ENCODE peak calls at places on chromosomes 4 and X, in six cellular contexts. O is cardiac muscle cell; B is effector memory CD4-positive, alpha-beta T cell; T is neuronal stem cell; Z is neural progenitor cell; C is CD8-positive, alpha-beta T cell. N is an unnamed sample.
A peak's percentile ranks its signal among the peaks of the same experiment; 100 is the strongest.

GRCh38 chr4:111434581-111434980 is 710.7 kb upstream of the FAM241A start:
- DNase-seq in O (no peak), B (no peak), T (no peak), Z (no peak), C (no peak), N (no peak)

GRCh38 chr4:5292091-5292490 is 240.8 kb downstream of the STK32B start:
- DNase-seq in O (no peak), B (no peak), T (no peak), Z (no peak), C (no peak), N (no peak)

GRCh38 chr4:153346563-153346962 is 2.1 kb downstream of the MND1 start:
- DNase-seq in O (peak; percentile 18), B (no peak), T (peak; percentile 6), Z (peak; percentile 35), C (no peak), N (no peak)

GRCh38 chrX:50635162-50635561 is 164.5 kb upstream of the DGKK start:
- DNase-seq in O (no peak), B (no peak), T (no peak), Z (no peak), C (no peak), N (no peak)

GRCh38 chr4:73811841-73812240 is 24.6 kb upstream of the CXCL6 start:
- DNase-seq in O (no peak), B (no peak), T (no peak), Z (no peak), C (no peak), N (no peak)

GRCh38 chr4:181838253-181838652 is 404.9 kb upstream of the TENM3 start:
- DNase-seq in O (no peak), B (no peak), T (no peak), Z (no peak), C (no peak), N (no peak)

GRCh38 chrX:109270580-109271484 is 211.1 kb downstream of the GUCY2F start:
- DNase-seq in O (no peak), B (no peak), T (no peak), Z (no peak), C (no peak), N (peak; percentile 88)

GRCh38 chrX:79452879-79453278 is 85.7 kb upstream of the ITM2A start:
- DNase-seq in O (no peak), B (no peak), T (no peak), Z (no peak), C (no peak), N (no peak)

GRCh38 chr4:116020141-116020722 is 906.8 kb upstream of the NDST4 start:
- DNase-seq in O (no peak), B (no peak), T (no peak), Z (peak; percentile 43), C (no peak), N (no peak)

DNA sequence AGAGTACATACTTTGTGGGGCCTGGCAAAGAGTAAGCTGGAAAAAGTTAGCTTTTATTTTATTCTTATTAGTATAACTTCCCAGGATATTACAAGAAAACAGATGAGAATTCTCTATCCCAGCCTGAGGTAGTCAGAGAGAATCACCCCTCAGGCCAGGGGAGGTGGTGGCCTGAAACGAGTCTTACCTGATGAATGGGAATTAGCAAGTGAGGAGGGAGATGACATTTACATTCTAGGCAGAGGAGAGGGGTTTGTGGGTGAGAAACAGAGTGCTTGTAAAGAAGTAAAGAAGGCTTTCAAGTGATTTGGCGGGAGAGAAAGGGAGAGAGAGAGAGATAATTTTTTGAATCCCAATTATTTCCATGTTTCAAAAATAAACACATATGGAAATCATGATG is 39.3 kb upstream of the PDK3 start:
- DNase-seq in O (no peak), B (no peak), T (no peak), Z (no peak), C (no peak), N (no peak)
- H3K27ac ChIP-seq in O (no peak overlapping the region), B (no peak overlapping the region), T (no peak overlapping the region), Z (no peak overlapping the region), C (no peak overlapping the region), N (no peak overlapping the region)

GRCh38 chrX:5959286-5959685 is 269.4 kb downstream of the NLGN4X start:
- DNase-seq in O (no peak), B (no peak), T (no peak), Z (no peak), C (no peak), N (no peak)
- H3K27ac ChIP-seq in O (no peak overlapping the region), B (no peak overlapping the region), T (no peak overlapping the region), Z (no peak overlapping the region), C (no peak overlapping the region), N (no peak overlapping the region)

GRCh38 chrX:119041175-119041574 is 31.6 kb upstream of the CT47C1 start:
- DNase-seq in O (peak; percentile 1), B (no peak), T (no peak), Z (no peak), C (no peak), N (no peak)
- H3K27ac ChIP-seq in O (no peak overlapping the region), B (no peak overlapping the region), T (no peak overlapping the region), Z (no peak overlapping the region), C (no peak overlapping the region), N (no peak overlapping the region)

DNA sequence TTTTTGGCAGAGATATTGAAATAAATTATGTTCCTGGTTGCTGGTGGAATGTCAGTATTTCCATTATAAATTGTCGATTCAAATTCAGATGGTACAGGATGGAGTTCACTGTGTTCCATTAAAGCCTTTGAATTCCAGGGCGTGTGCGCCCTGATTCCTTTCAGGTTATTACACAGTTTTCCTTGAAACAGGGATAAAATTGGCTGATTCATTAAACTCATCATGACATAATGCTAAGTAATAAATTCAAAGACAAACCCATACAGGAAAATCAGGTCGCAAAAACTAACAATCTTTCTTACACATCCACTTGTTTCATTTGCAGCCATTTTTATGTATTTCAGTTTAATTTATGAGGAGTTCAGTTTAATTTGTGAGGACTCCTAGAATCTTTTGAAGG is 51.1 kb downstream of the RWDD4 start:
- DNase-seq in O (no peak), B (no peak), T (no peak), Z (no peak), C (no peak), N (no peak)
- H3K27ac ChIP-seq in O (no peak overlapping the region), B (no peak overlapping the region), T (no peak overlapping the region), Z (no peak overlapping the region), C (no peak overlapping the region), N (peak overlapping the region; percentile 69)

GRCh38 chr4:143354990-143355389 is 18.3 kb downstream of the GAB1 start:
- DNase-seq in O (no peak), B (no peak), T (no peak), Z (no peak), C (no peak), N (no peak)
- H3K27ac ChIP-seq in O (peak overlapping the region; percentile 89), B (no peak overlapping the region), T (no peak overlapping the region), Z (no peak overlapping the region), C (no peak overlapping the region), N (peak overlapping the region; percentile 97)

GRCh38 chr4:8101213-8101781 is 57.3 kb downstream of the ABLIM2 start:
- DNase-seq in O (no peak), B (no peak), T (no peak), Z (no peak), C (no peak), N (peak; percentile 22)

GRCh38 chr4:8103421-8103820 is 55.2 kb downstream of the ABLIM2 start:
- DNase-seq in O (no peak), B (no peak), T (no peak), Z (no peak), C (no peak), N (no peak)

GRCh38 chr4:8100696-8101095 is 57.9 kb downstream of the ABLIM2 start:
- DNase-seq in O (no peak), B (no peak), T (no peak), Z (no peak), C (no peak), N (no peak)

GRCh38 chr4:8102831-8103230 is 55.8 kb downstream of the ABLIM2 start:
- DNase-seq in O (no peak), B (no peak), T (no peak), Z (no peak), C (no peak), N (no peak)

DNA sequence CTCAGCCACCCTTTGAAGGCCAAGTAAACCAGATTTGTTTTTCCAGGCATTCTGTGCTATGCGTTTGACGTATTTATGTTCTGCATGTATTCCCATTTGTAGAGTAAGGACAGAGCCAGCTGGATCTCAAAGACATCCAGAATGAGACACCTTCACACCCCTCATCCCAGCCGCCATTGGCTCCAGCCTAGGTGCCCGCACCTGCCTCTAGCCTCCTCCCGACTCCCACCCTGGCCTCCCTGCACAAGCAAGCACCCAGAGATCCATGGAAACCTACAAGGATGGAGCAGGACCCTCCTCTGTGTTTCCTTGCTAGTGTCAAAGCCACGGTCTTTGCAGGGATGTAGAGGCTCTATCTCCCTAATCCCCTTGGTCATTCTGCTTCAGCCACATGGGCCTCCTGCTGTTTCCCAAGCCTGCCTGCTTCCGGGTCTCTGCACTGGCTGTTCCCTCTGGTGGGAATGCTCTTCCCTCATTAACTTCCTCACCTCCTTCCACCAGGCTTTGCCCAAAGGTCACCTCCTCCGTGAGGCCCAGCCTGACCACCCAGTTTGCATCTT is 56.7 kb downstream of the ABLIM2 start:
- DNase-seq in O (no peak), B (no peak), T (no peak), Z (no peak), C (no peak), N (no peak)
- H3K27ac ChIP-seq in O (no peak overlapping the region), B (no peak overlapping the region), T (no peak overlapping the region), Z (no peak overlapping the region), C (no peak overlapping the region), N (no peak overlapping the region)

DNA sequence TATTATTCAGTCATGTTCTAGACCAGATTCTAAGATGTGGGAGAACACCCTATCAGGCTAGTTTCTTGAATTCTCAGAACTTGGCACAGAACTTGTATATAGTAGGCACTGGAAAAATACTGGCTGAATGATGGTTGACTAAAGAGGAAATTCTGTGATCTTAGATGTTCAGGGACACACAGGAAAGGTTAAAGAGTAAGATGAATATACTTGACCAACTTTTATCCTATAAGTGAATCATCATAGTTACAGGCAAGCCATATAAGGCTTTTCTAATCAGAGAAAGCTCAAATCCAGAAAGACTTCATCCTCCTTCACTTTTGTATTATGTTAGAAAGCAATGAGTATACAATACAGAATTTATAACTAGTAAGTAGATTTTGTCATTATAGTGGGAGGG is 53.8 kb downstream of the SEPTIN11 start:
- DNase-seq in O (no peak), B (no peak), T (no peak), Z (no peak), C (no peak), N (no peak)
- H3K27ac ChIP-seq in O (no peak overlapping the region), B (no peak overlapping the region), T (no peak overlapping the region), Z (no peak overlapping the region), C (no peak overlapping the region), N (no peak overlapping the region)

DNA sequence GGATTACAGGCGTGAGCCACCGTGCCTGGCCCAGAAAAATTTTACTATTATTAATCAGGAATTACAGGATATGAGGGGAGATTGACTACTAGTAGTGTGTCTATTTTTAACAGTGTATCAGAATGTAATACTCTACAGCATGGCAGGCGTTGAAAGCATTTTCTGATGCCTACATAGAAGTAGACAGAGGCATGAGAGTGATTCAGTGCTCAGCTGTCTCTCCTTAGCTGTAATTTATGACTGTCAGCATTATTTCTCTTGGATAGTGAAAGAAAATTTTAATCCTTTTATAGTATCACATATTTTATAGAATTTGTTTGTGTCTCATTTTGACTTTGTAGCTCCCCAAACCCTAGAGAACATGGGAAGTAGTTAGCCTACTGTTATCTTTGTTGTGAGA is 20.7 kb downstream of the ARHGAP24 start:
- DNase-seq in O (peak; percentile 43), B (no peak), T (no peak), Z (no peak), C (no peak), N (no peak)
- H3K27ac ChIP-seq in O (no peak overlapping the region), B (no peak overlapping the region), T (no peak overlapping the region), Z (no peak overlapping the region), C (no peak overlapping the region), N (peak overlapping the region; percentile 80)

N was measured in epithelial cell of prostate.